ENCODE peak calls at places on chromosomes 13 and 19, in six cellular contexts. One of them, this sample, is unnamed.

GRCh38 chr19:4566402-4567051 is 7.0 kb upstream of the SEMA6B start:
- DNase-seq in cardiac fibroblast: no peak
- DNase-seq in NCI-H1930: no peak
- DNase-seq in cardiac septum: no peak
- DNase-seq in HCEC 1CT: no peak
- DNase-seq in NCI-H2081: no peak
- DNase-seq in this sample: no peak

GRCh38 chr19:42074513-42075363 is 1.2 kb upstream of the ZNF574 start:
- DNase-seq in NCI-H2081: no peak
- DNase-seq in cardiac fibroblast: no peak
- DNase-seq in NCI-H1930: no peak
- DNase-seq in cardiac septum: no peak
- DNase-seq in HCEC 1CT: peak
- DNase-seq in this sample: peak

GRCh38 chr19:46601318-46602224 is at the start of gene CALM3:
- DNase-seq in cardiac fibroblast: no peak
- DNase-seq in NCI-H1930: no peak
- DNase-seq in cardiac septum: no peak
- DNase-seq in NCI-H2081: no peak
- DNase-seq in HCEC 1CT: no peak
- DNase-seq in this sample: no peak

GRCh38 chr19:10800488-10800887 is 35.5 kb downstream of the TMED1 start:
- DNase-seq in cardiac fibroblast: peak
- DNase-seq in HCEC 1CT: no peak
- DNase-seq in cardiac septum: no peak
- DNase-seq in NCI-H2081: no peak
- DNase-seq in NCI-H1930: no peak
- DNase-seq in this sample: peak

GRCh38 chr19:10168386-10168948 is 26.3 kb downstream of the DNMT1 start:
- DNase-seq in cardiac fibroblast: no peak
- DNase-seq in NCI-H2081: no peak
- DNase-seq in NCI-H1930: no peak
- DNase-seq in HCEC 1CT: no peak
- DNase-seq in cardiac septum: no peak
- DNase-seq in this sample: no peak

GRCh38 chr13:99980201-99981114 is 1.1 kb upstream of the ZIC2 start:
- DNase-seq in cardiac fibroblast: peak
- DNase-seq in NCI-H2081: peak
- DNase-seq in HCEC 1CT: peak
- DNase-seq in cardiac septum: no peak
- DNase-seq in NCI-H1930: peak
- DNase-seq in this sample: peak

GRCh38 chr19:46731007-46731501 is 14.1 kb upstream of the PRKD2 start:
- DNase-seq in NCI-H1930: no peak
- DNase-seq in cardiac fibroblast: peak
- DNase-seq in NCI-H2081: no peak
- DNase-seq in HCEC 1CT: peak
- DNase-seq in cardiac septum: peak
- DNase-seq in this sample: peak

GRCh38 chr13:44902793-44903192 is 86.5 kb downstream of the NUFIP1 start:
- DNase-seq in HCEC 1CT: no peak
- DNase-seq in cardiac fibroblast: no peak
- DNase-seq in NCI-H2081: no peak
- DNase-seq in NCI-H1930: no peak
- DNase-seq in cardiac septum: no peak
- DNase-seq in this sample: no peak

GRCh38 chr19:57437931-57438330 is 2.8 kb downstream of the ZNF749 start:
- DNase-seq in NCI-H1930: no peak
- DNase-seq in HCEC 1CT: no peak
- DNase-seq in NCI-H2081: no peak
- DNase-seq in cardiac septum: no peak
- DNase-seq in cardiac fibroblast: no peak
- DNase-seq in this sample: no peak

GRCh38 chr13:81031996-81032395 is 691.1 kb upstream of the SPRY2 start:
- DNase-seq in cardiac septum: no peak
- DNase-seq in cardiac fibroblast: peak
- DNase-seq in NCI-H2081: no peak
- DNase-seq in NCI-H1930: no peak
- DNase-seq in HCEC 1CT: no peak
- DNase-seq in this sample: no peak

GRCh38 chr13:99982741-99983400 is 1.3 kb downstream of the ZIC2 start:
- DNase-seq in NCI-H2081: no peak
- DNase-seq in NCI-H1930: no peak
- DNase-seq in cardiac septum: no peak
- DNase-seq in HCEC 1CT: no peak
- DNase-seq in cardiac fibroblast: no peak
- DNase-seq in this sample: no peak

GRCh38 chr13:30847697-30848307 is 58.3 kb upstream of the MEDAG start:
- DNase-seq in cardiac septum: no peak
- DNase-seq in HCEC 1CT: peak
- DNase-seq in NCI-H2081: no peak
- DNase-seq in NCI-H1930: no peak
- DNase-seq in cardiac fibroblast: peak
- DNase-seq in this sample: peak

GRCh38 chr13:99704390-99704789 is 203.1 kb downstream of the TM9SF2 start:
- DNase-seq in cardiac fibroblast: no peak
- DNase-seq in NCI-H1930: peak
- DNase-seq in cardiac septum: no peak
- DNase-seq in NCI-H2081: peak
- DNase-seq in HCEC 1CT: no peak
- DNase-seq in this sample: no peak

This sample was measured in amniotic epithelial cell.